ENCODE peak calls at places on chromosomes 13 and 19, in five cellular contexts. F is effector memory CD8-positive, alpha-beta T cell; N is caudate nucleus; T is OCI-LY7; J is T-helper 17 cell. A is an unnamed sample.

GRCh38 chr13:20525601-20526544 is at the start of gene CRYL1:
- DNase-seq in N (peak; percentile 65), J (peak; percentile 71), T (no peak), F (peak; percentile 58), A (peak; percentile 82)

GRCh38 chr13:73307481-73307880 is 248.7 kb downstream of the KLF5 start:
- DNase-seq in J (no peak), F (no peak), N (no peak), T (no peak), A (no peak)

GRCh38 chr19:6491802-6492592 is 10.1 kb downstream of the TUBB4A start:
- DNase-seq in N (no peak), J (no peak), T (no peak), F (no peak), A (no peak)

GRCh38 chr13:20489185-20489820 is 36.4 kb downstream of the CRYL1 start:
- DNase-seq in T (peak; percentile 55), F (no peak), J (no peak), N (no peak), A (peak; percentile 42)

GRCh38 chr19:9531933-9532332 is 6.5 kb downstream of the ZNF426 start:
- DNase-seq in F (no peak), J (no peak), T (no peak), N (no peak), A (no peak)

GRCh38 chr13:59643906-59644626 is 519.7 kb downstream of the DIAPH3 start:
- DNase-seq in N (no peak), T (no peak), J (no peak), F (no peak), A (no peak)

GRCh38 chr19:30407310-30407709 is 35.1 kb downstream of the ZNF536 start:
- DNase-seq in N (no peak), J (no peak), F (no peak), T (no peak), A (no peak)

GRCh38 chr13:102742506-102742905 is 31.1 kb downstream of the TEX30 start:
- DNase-seq in T (no peak), J (no peak), N (no peak), F (no peak), A (no peak)

GRCh38 chr13:51938454-51938853 is 72.8 kb downstream of the ATP7B start:
- DNase-seq in F (no peak), N (no peak), T (no peak), J (no peak), A (no peak)

GRCh38 chr19:5031231-5032100 is 62.6 kb downstream of the KDM4B start:
- DNase-seq in T (peak; percentile 79), J (peak; percentile 56), N (peak; percentile 17), F (peak; percentile 81), A (peak; percentile 83)

GRCh38 chr13:100753391-100753790 is 78.8 kb upstream of the TMTC4 start:
- DNase-seq in J (no peak), T (no peak), N (no peak), F (no peak), A (no peak)

GRCh38 chr19:8366121-8366581 is 2.2 kb downstream of the ANGPTL4 start:
- DNase-seq in N (no peak), F (no peak), J (no peak), T (no peak), A (no peak)

GRCh38 chr13:98171806-98172569 is 5.1 kb downstream of the RNF113B start:
- DNase-seq in F (no peak), T (no peak), N (no peak), J (no peak), A (no peak)

GRCh38 chr19:39083983-39084731 is at the start of gene ACP7:
- DNase-seq in N (no peak), F (peak; percentile 15), T (no peak), J (peak; percentile 15), A (peak; percentile 62)

GRCh38 chr13:97621631-97622030 is 187.7 kb downstream of the RAP2A start:
- DNase-seq in N (no peak), J (no peak), F (no peak), T (no peak), A (no peak)

GRCh38 chr13:77026255-77026782 is 640 bp downstream of the FBXL3 start:
- DNase-seq in N (peak; percentile 13), J (peak; percentile 78), F (peak; percentile 66), T (peak; percentile 81), A (peak; percentile 90)

GRCh38 chr19:18291590-18292459 is 10.4 kb upstream of the JUND start:
- DNase-seq in J (peak; percentile 63), N (no peak), T (peak; percentile 81), F (peak; percentile 67), A (peak; percentile 80)

GRCh38 chr13:108787709-108788394 is 158.4 kb downstream of the MYO16 start:
- DNase-seq in N (no peak), T (no peak), F (no peak), J (no peak), A (peak; percentile 28)

GRCh38 chr19:10289836-10290438 is at the start of gene ICAM5:
- DNase-seq in N (no peak), F (no peak), T (peak; percentile 29), J (no peak), A (peak; percentile 92)

GRCh38 chr19:43923875-43924274 is 11.2 kb downstream of the ZNF45 start:
- DNase-seq in F (no peak), N (no peak), T (no peak), J (no peak), A (no peak)

GRCh38 chr13:45219123-45219891 is 18.5 kb upstream of the KCTD4 start:
- DNase-seq in F (no peak), J (no peak), T (no peak), N (no peak), A (no peak)

GRCh38 chr13:93472897-93473296 is 246.3 kb downstream of the GPC6 start:
- DNase-seq in F (no peak), N (no peak), T (no peak), J (no peak), A (no peak)

GRCh38 chr19:33770107-33770506 is 26.6 kb upstream of the KCTD15 start:
- DNase-seq in T (no peak), J (no peak), N (no peak), F (no peak), A (no peak)

GRCh38 chr13:44389003-44389666 is 15.5 kb downstream of the SERP2 start:
- DNase-seq in F (no peak), T (no peak), J (no peak), N (no peak), A (no peak)

GRCh38 chr19:35247526-35248309 is 1.1 kb upstream of the LSR start:
- DNase-seq in N (no peak), T (peak; percentile 92), J (peak; percentile 39), F (peak; percentile 33), A (peak; percentile 96)

GRCh38 chr13:37906880-37907279 is 37.3 kb upstream of the TRPC4 start:
- DNase-seq in F (no peak), J (no peak), T (no peak), N (no peak), A (no peak)

GRCh38 chr13:84658881-84659661 is 776.8 kb upstream of the SLITRK1 start:
- DNase-seq in J (no peak), N (no peak), T (no peak), F (no peak), A (no peak)

GRCh38 chr19:1068111-1069001 is 1.4 kb downstream of the ARHGAP45 start:
- DNase-seq in T (peak; percentile 61), N (no peak), F (peak; percentile 58), J (peak; percentile 37), A (no peak)

GRCh38 chr19:17183858-17184271 is 31.3 kb upstream of the USE1 start:
- DNase-seq in T (peak; percentile 62), J (no peak), F (no peak), N (no peak), A (no peak)

GRCh38 chr19:49057636-49058234 is at the start of gene CGB7:
- DNase-seq in T (no peak), F (no peak), N (no peak), J (peak; percentile 34), A (peak; percentile 61)

GRCh38 chr19:39083599-39083982 is 577 bp upstream of the ACP7 start:
- DNase-seq in F (no peak), T (no peak), J (no peak), N (no peak), A (peak; percentile 57)

GRCh38 chr19:37227996-37228395 is 10.0 kb downstream of the ZNF383 start:
- DNase-seq in N (no peak), T (peak; percentile 53), F (peak; percentile 32), J (no peak), A (peak; percentile 30)

GRCh38 chr19:47615714-47616113 is 6.8 kb downstream of the BICRA start:
- DNase-seq in F (no peak), N (no peak), J (no peak), T (no peak), A (no peak)